ENCODE peak calls at places on chromosomes 12 and 14, in five cellular contexts. P is HCT116, A is cardiac muscle cell, W is kidney, T is GM13977. L is an unnamed sample.

GRCh38 chr12:2937500-2937899 is 21.7 kb upstream of the TEAD4 start:
- DNase-seq in T (no peak), A (peak; percentile 11), P (no peak), W (no peak), L (no peak)

GRCh38 chr14:65877631-65878030 is 465.1 kb downstream of the FUT8 start:
- DNase-seq in P (no peak), T (no peak), A (no peak), W (no peak), L (no peak)

GRCh38 chr14:99029150-99029915 is 242.7 kb downstream of the BCL11B start:
- DNase-seq in W (no peak), P (no peak), A (no peak), T (no peak), L (no peak)

GRCh38 chr12:11651785-11652184 is 2.3 kb downstream of the ETV6 start:
- DNase-seq in P (no peak), W (no peak), T (no peak), A (no peak), L (no peak)

GRCh38 chr12:30796891-30797371 is 42.2 kb upstream of the CAPRIN2 start:
- DNase-seq in P (no peak), A (peak; percentile 31), W (peak; percentile 52), T (no peak), L (no peak)

GRCh38 chr12:25719505-25719904 is 166.4 kb upstream of the LMNTD1 start:
- DNase-seq in T (no peak), P (no peak), W (no peak), A (no peak), L (no peak)

GRCh38 chr12:112103758-112104504 is 4.7 kb downstream of the NAA25 start:
- DNase-seq in A (no peak), P (no peak), W (no peak), T (no peak), L (no peak)

GRCh38 chr14:93946506-93947170 is 19.5 kb downstream of the FAM181A start:
- DNase-seq in T (no peak), A (peak; percentile 40), W (no peak), P (no peak), L (no peak)

GRCh38 chr14:68111733-68112270 is 292.2 kb downstream of the RAD51B start:
- DNase-seq in P (no peak), A (no peak), T (no peak), W (no peak), L (no peak)

GRCh38 chr14:51318777-51319176 is 78.7 kb downstream of the TMX1 start:
- DNase-seq in P (no peak), W (no peak), A (no peak), T (no peak), L (no peak)

GRCh38 chr12:62625238-62625637 is 158.6 kb downstream of the MON2 start:
- DNase-seq in W (no peak), T (no peak), A (peak; percentile 90), P (no peak), L (no peak)

GRCh38 chr14:67532998-67533753 is at the start of gene PLEKHH1:
- DNase-seq in P (peak; percentile 47), W (peak; percentile 92), T (peak; percentile 84), A (peak; percentile 72), L (peak; percentile 65)

GRCh38 chr12:98587084-98587483 is 6.4 kb upstream of the SLC25A3 start:
- DNase-seq in W (no peak), P (no peak), T (no peak), A (no peak), L (no peak)

GRCh38 chr14:105900398-105901160 is 374.2 kb downstream of the TMEM121 start:
- DNase-seq in W (peak; percentile 60), T (no peak), A (no peak), P (no peak), L (no peak)

GRCh38 chr12:88946377-88946997 is 366.2 kb upstream of the KITLG start:
- DNase-seq in P (peak; percentile 64), A (peak; percentile 85), W (no peak), T (no peak), L (no peak)

GRCh38 chr14:77123381-77124344 is 17.9 kb downstream of the ZDHHC22 start:
- DNase-seq in P (peak; percentile 70), W (peak; percentile 93), T (no peak), A (no peak), L (no peak)

GRCh38 chr14:73248294-73248868 is 11.1 kb downstream of the PAPLN start:
- DNase-seq in A (no peak), W (no peak), P (no peak), T (no peak), L (no peak)

GRCh38 chr12:120006248-120006975 is 17.4 kb downstream of the BICDL1 start:
- DNase-seq in W (no peak), P (no peak), A (no peak), T (no peak), L (no peak)

GRCh38 chr12:132486576-132486975 is 3.4 kb upstream of the FBRSL1 start:
- DNase-seq in W (peak; percentile 59), P (no peak), T (no peak), A (no peak), L (no peak)

GRCh38 chr12:57740656-57741412 is 2.3 kb upstream of the AGAP2 start:
- DNase-seq in T (peak; percentile 81), A (no peak), W (no peak), P (no peak), L (no peak)

GRCh38 chr14:58426819-58427288 is 477 bp downstream of the TIMM9 start:
- DNase-seq in T (peak; percentile 55), P (no peak), A (peak; percentile 80), W (peak; percentile 79), L (peak; percentile 58)

GRCh38 chr14:65208548-65208947 is 106.2 kb upstream of the MAX start:
- DNase-seq in P (no peak), W (no peak), T (no peak), A (no peak), L (no peak)

GRCh38 chr14:75204106-75204505 is 27.7 kb upstream of the TMED10 start:
- DNase-seq in A (no peak), T (no peak), W (no peak), P (no peak), L (no peak)

GRCh38 chr12:66044731-66045130 is 85.8 kb downstream of the LLPH start:
- DNase-seq in W (no peak), T (no peak), A (peak; percentile 63), P (no peak), L (no peak)

GRCh38 chr14:32809255-32809654 is 129.4 kb upstream of the NPAS3 start:
- DNase-seq in T (no peak), A (no peak), P (no peak), W (no peak), L (no peak)

GRCh38 chr12:41439134-41439533 is 251.0 kb downstream of the PDZRN4 start:
- DNase-seq in W (no peak), T (no peak), A (no peak), P (no peak), L (no peak)

GRCh38 chr12:1660304-1661187 is 30.3 kb upstream of the ADIPOR2 start:
- DNase-seq in P (no peak), W (peak; percentile 86), T (no peak), A (peak; percentile 29), L (no peak)

DNA sequence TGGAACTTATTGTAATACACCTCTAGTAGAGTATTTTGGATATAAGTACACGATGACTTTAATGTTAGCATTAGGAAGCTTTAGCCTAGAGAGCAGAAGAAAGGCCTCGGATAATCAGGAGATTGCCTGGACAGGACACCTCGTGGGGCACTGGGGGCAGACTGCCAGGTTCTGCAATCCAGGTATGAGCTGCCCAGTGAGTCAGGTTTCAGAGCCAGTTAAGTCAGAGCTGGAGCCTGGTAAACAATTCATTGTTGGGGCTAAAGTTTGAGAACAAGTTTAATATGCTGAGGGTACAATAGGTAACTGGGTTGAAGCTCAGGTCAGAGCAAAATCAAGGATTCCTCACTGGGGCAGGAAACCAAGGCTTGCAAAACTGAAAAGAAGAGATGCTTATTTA is 107.4 kb downstream of the RERGL start:
- DNase-seq in A (no peak), W (no peak), P (no peak), T (no peak), L (no peak)
- TF ChIP-seq CTCF in A (no peak), W (no peak), P (no peak), T (no peak), L (no peak)

GRCh38 chr14:71036433-71036832 is 129.2 kb downstream of the PCNX1 start:
- DNase-seq in W (no peak), T (no peak), P (no peak), A (no peak), L (no peak)
- TF ChIP-seq CTCF in W (no peak), T (no peak), P (no peak), A (no peak), L (no peak)

DNA sequence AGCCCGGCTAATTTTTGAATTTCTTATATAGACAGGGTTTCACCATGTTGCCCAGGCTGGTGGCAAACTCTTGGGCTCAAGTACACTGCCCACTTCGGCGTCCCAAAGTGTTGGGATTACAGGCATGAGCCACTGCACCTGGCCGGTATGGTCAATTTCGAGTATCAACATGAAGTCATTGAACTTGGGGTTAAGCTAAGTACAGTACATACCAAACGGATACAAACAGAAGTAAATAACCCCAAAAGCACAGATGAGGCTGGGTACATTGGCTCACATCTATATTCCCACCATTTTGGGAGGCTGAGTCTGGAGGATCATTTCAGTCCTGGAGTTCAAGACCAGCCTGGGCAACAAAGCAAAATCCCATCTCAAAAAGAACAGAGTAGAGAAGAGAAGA is 13.0 kb upstream of the PSMD9 start:
- DNase-seq in W (no peak), P (no peak), T (no peak), A (no peak), L (no peak)
- TF ChIP-seq CTCF in W (no peak), P (no peak), T (no peak), A (no peak), L (no peak)

DNA sequence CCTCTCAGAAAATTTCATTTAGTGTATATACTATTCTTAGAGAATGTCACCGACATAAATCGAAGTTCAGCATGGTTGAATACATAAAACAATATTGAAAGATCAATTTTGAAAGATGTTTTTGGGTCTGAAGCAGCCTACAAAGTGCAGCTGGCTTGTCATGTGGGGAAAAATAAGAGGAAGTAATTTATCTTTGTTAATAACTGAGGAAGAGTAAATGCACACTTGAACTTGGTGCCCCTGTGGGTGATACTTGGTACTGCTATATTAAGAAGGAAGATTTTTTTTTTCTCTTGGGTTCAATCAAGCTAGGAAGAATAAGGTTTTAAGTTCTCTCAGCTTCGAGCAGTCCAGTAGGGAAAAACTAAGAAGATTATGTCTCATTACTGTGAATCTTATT is 661.3 kb downstream of the RPL10L start:
- DNase-seq in T (no peak), A (no peak), W (no peak), P (peak; percentile 1), L (no peak)
- TF ChIP-seq CTCF in T (no peak), A (peak; percentile 7), W (no peak), P (no peak), L (peak; percentile 60)

L was measured in neural crest cell.